ENCODE peak calls at places on chromosomes 5 and 9, in ten cellular contexts. H, F, L, Y, V, X, A, W, R and K are unnamed samples.

GRCh38 chr5:148261221-148261620 is 7.4 kb upstream of the SPINK13 start:
- DNase-seq in H (no peak), F (no peak), L (no peak), Y (no peak), V (no peak), X (no peak), A (no peak), W (no peak), R (no peak), K (no peak)

GRCh38 chr9:76049341-76049740 is 158.9 kb downstream of the PCSK5 start:
- DNase-seq in H (no peak), F (no peak), L (no peak), Y (no peak), V (peak; percentile 52), X (no peak), A (no peak), W (no peak), R (no peak), K (no peak)

GRCh38 chr5:92884464-92884863 is 696.6 kb downstream of the NR2F1-AS1 start:
- DNase-seq in H (no peak), F (no peak), L (no peak), Y (no peak), V (no peak), X (no peak), A (no peak), W (no peak), R (no peak), K (no peak)

GRCh38 chr9:114449236-114449635 is 56.0 kb downstream of the WHRN start:
- DNase-seq in H (no peak), F (no peak), L (no peak), Y (no peak), V (no peak), X (no peak), A (no peak), W (no peak), R (no peak), K (no peak)

GRCh38 chr5:1086871-1087270 is 25.0 kb downstream of the SLC12A7 start:
- DNase-seq in H (no peak), F (no peak), L (no peak), Y (no peak), V (no peak), X (no peak), A (no peak), W (no peak), R (no peak), K (no peak)

GRCh38 chr9:112870556-112870955 is 20.1 kb downstream of the SLC46A2 start:
- DNase-seq in H (no peak), F (no peak), L (no peak), Y (no peak), V (no peak), X (no peak), A (no peak), W (no peak), R (no peak), K (no peak)

GRCh38 chr5:134406390-134406789 is 5.3 kb downstream of the CDKN2AIPNL start:
- DNase-seq in H (no peak), F (no peak), L (no peak), Y (no peak), V (no peak), X (no peak), A (no peak), W (no peak), R (no peak), K (no peak)

GRCh38 chr5:139688712-139689413 is 40.7 kb downstream of the CXXC5 start:
- DNase-seq in H (no peak), F (peak; percentile 69), L (no peak), Y (no peak), V (peak; percentile 63), X (no peak), A (no peak), W (no peak), R (no peak), K (no peak)

GRCh38 chr9:133705576-133705975 is 32.6 kb downstream of the SARDH start:
- DNase-seq in H (no peak), F (peak; percentile 1), L (no peak), Y (no peak), V (peak; percentile 19), X (no peak), A (no peak), W (no peak), R (no peak), K (no peak)

GRCh38 chr5:37738057-37738691 is 101.7 kb downstream of the GDNF start:
- DNase-seq in H (no peak), F (no peak), L (peak; percentile 92), Y (peak; percentile 38), V (no peak), X (no peak), A (peak; percentile 96), W (no peak), R (no peak), K (no peak)

GRCh38 chr9:97280755-97281330 is 26.6 kb upstream of the CCDC180 start:
- DNase-seq in H (no peak), F (no peak), L (no peak), Y (no peak), V (no peak), X (no peak), A (no peak), W (no peak), R (no peak), K (no peak)

GRCh38 chr5:91025956-91026355 is 357.2 kb downstream of the ARRDC3 start:
- DNase-seq in H (no peak), F (no peak), L (no peak), Y (no peak), V (no peak), X (no peak), A (no peak), W (no peak), R (no peak), K (no peak)

GRCh38 chr5:91024160-91024559 is 359.0 kb downstream of the ARRDC3 start:
- DNase-seq in H (no peak), F (no peak), L (no peak), Y (no peak), V (no peak), X (no peak), A (peak; percentile 49), W (no peak), R (no peak), K (no peak)

GRCh38 chr5:91025449-91025848 is 357.7 kb downstream of the ARRDC3 start:
- DNase-seq in H (no peak), F (no peak), L (no peak), Y (no peak), V (no peak), X (no peak), A (no peak), W (no peak), R (no peak), K (no peak)

GRCh38 chr5:91022518-91022917 is 360.6 kb downstream of the ARRDC3 start:
- DNase-seq in H (no peak), F (no peak), L (no peak), Y (no peak), V (no peak), X (no peak), A (no peak), W (no peak), R (no peak), K (no peak)

GRCh38 chr5:91024727-91025126 is 358.4 kb downstream of the ARRDC3 start:
- DNase-seq in H (no peak), F (no peak), L (no peak), Y (no peak), V (no peak), X (no peak), A (peak; percentile 92), W (no peak), R (no peak), K (no peak)
- H3K4me3 ChIP-seq in H (no peak overlapping the region), F (no peak overlapping the region), L (no peak overlapping the region), Y (no peak overlapping the region), V (no peak overlapping the region), X (no peak overlapping the region), A (no peak overlapping the region), W (no peak overlapping the region), R (no peak overlapping the region), K (no peak overlapping the region)

GRCh38 chr5:59348189-59348588 is 545.3 kb downstream of the PDE4D start:
- DNase-seq in H (no peak), F (no peak), L (no peak), Y (no peak), V (no peak), X (no peak), A (no peak), W (no peak), R (no peak), K (no peak)
- TF ChIP-seq CTCF in H (no peak), F (peak; percentile 20), L (no peak), Y (no peak), V (peak; percentile 61), X (no peak), A (no peak), W (no peak), R (no peak), K (no peak)

DNA sequence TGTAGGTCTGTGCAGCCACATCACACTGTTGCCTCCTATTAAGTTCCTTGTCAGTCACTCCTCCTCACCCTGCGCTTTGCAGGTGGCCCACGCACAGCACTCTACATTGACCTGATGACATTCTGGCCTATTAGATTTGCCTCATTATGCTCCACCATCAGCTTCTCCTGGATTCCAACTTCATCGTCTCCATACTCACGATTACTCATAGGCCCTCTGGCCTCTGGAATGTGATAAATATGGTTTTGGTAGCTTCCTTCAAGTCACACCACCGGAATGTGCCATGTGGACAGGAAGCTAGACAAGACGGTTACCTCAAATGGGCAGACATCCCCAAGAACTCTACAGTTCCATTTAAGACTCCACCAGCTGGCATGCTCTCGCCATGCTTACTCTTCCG is 158.0 kb upstream of the LHFPL2 start:
- DNase-seq in H (no peak), F (no peak), L (peak; percentile 99), Y (no peak), V (no peak), X (no peak), A (peak; percentile 56), W (no peak), R (no peak), K (no peak)
- H3K27ac ChIP-seq in H (no peak overlapping the region), F (no peak overlapping the region), L (peak overlapping the region; percentile 75), Y (no peak overlapping the region), V (no peak overlapping the region), X (no peak overlapping the region), A (peak overlapping the region; percentile 44), W (no peak overlapping the region), R (no peak overlapping the region), K (no peak overlapping the region)

DNA sequence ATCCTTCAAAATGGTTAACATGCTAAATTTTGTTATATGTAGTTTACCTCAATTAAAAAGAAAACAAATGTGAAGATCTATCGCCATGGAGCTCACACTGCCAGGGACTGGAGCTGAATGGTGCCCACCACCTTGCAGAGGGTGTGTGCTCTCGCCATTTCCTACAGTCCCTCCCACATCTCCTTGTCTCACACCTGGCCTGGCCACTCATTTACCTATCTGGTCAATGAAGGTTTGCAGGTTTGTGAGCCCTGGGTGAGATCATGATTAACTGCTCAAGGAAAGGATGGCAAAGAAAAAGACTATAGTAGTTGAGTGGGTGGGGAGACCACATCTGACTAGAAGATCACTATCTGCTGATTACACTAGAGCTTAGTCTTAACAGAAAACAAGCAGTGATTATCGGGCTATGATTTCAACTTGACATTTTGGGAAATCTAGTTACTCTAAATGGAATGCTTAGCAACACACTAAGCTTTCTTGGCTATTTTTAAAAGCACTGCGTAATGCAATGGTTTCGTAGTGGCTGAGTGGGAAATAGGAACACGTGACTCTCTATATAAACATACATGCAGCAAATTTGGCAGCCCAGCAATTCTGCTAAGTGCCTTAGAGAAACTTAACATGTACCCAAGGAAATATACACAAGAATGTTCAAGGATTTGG is 27.3 kb downstream of the PUM3 start:
- DNase-seq in H (no peak), F (peak; percentile 35), L (peak; percentile 97), Y (no peak), V (peak; percentile 83), X (no peak), A (peak; percentile 99), W (no peak), R (peak; percentile 33), K (peak; percentile 27)
- H3K4me3 ChIP-seq in H (no peak overlapping the region), F (no peak overlapping the region), L (no peak overlapping the region), Y (no peak overlapping the region), V (peak overlapping the region; percentile 13), X (no peak overlapping the region), A (peak overlapping the region; percentile 21), W (no peak overlapping the region), R (no peak overlapping the region), K (peak overlapping the region; percentile 16)